ENCODE peak calls at places on chromosomes 1 and 21, in nine cellular contexts. One of them, this sample, is unnamed.

GRCh38 chr1:62437273-62437945 is 560 bp downstream of the USP1 start:
- DNase-seq in T-helper 2 cell: peak
- DNase-seq in left cardiac atrium: no peak
- DNase-seq in KBM-7: peak
- DNase-seq in EL: no peak
- DNase-seq in T-helper 9 cell: peak
- DNase-seq in AG08395: no peak
- DNase-seq in A172: no peak
- DNase-seq in NCI-H460: no peak
- DNase-seq in this sample: no peak

GRCh38 chr1:103267893-103268292 is 159.6 kb upstream of the COL11A1 start:
- DNase-seq in T-helper 2 cell: no peak
- DNase-seq in left cardiac atrium: no peak
- DNase-seq in KBM-7: no peak
- DNase-seq in EL: no peak
- DNase-seq in T-helper 9 cell: no peak
- DNase-seq in AG08395: no peak
- DNase-seq in A172: no peak
- DNase-seq in NCI-H460: no peak
- DNase-seq in this sample: no peak

GRCh38 chr1:234778215-234779159 is 168.5 kb upstream of the IRF2BP2 start:
- DNase-seq in T-helper 2 cell: no peak
- DNase-seq in left cardiac atrium: no peak
- DNase-seq in KBM-7: peak
- DNase-seq in EL: no peak
- DNase-seq in T-helper 9 cell: no peak
- DNase-seq in AG08395: peak
- DNase-seq in A172: no peak
- DNase-seq in NCI-H460: no peak
- DNase-seq in this sample: no peak

GRCh38 chr1:81811757-81812371 is 11.1 kb downstream of the ADGRL2 start:
- DNase-seq in T-helper 2 cell: no peak
- DNase-seq in left cardiac atrium: no peak
- DNase-seq in KBM-7: no peak
- DNase-seq in EL: no peak
- DNase-seq in T-helper 9 cell: no peak
- DNase-seq in AG08395: no peak
- DNase-seq in A172: no peak
- DNase-seq in NCI-H460: no peak
- DNase-seq in this sample: no peak

GRCh38 chr1:3594706-3595377 is 16.5 kb downstream of the MEGF6 start:
- DNase-seq in T-helper 2 cell: no peak
- DNase-seq in left cardiac atrium: no peak
- DNase-seq in KBM-7: no peak
- DNase-seq in EL: no peak
- DNase-seq in T-helper 9 cell: no peak
- DNase-seq in AG08395: no peak
- DNase-seq in A172: no peak
- DNase-seq in NCI-H460: no peak
- DNase-seq in this sample: no peak

GRCh38 chr1:118253310-118253903 is 68.4 kb upstream of the SPAG17 start:
- DNase-seq in T-helper 2 cell: no peak
- DNase-seq in left cardiac atrium: no peak
- DNase-seq in KBM-7: no peak
- DNase-seq in EL: no peak
- DNase-seq in T-helper 9 cell: no peak
- DNase-seq in AG08395: no peak
- DNase-seq in A172: no peak
- DNase-seq in NCI-H460: no peak
- DNase-seq in this sample: no peak

GRCh38 chr1:227547604-227548397 is 15.6 kb upstream of the ZNF678 start:
- DNase-seq in T-helper 2 cell: no peak
- DNase-seq in left cardiac atrium: no peak
- DNase-seq in KBM-7: no peak
- DNase-seq in EL: no peak
- DNase-seq in T-helper 9 cell: no peak
- DNase-seq in AG08395: no peak
- DNase-seq in A172: no peak
- DNase-seq in NCI-H460: no peak
- DNase-seq in this sample: no peak

GRCh38 chr1:157734328-157734727 is 33.8 kb upstream of the FCRL3 start:
- DNase-seq in T-helper 2 cell: no peak
- DNase-seq in left cardiac atrium: no peak
- DNase-seq in KBM-7: no peak
- DNase-seq in EL: no peak
- DNase-seq in T-helper 9 cell: no peak
- DNase-seq in AG08395: no peak
- DNase-seq in A172: no peak
- DNase-seq in NCI-H460: no peak
- DNase-seq in this sample: no peak

GRCh38 chr1:67824771-67825170 is 8.5 kb downstream of the GNG12 start:
- DNase-seq in T-helper 2 cell: no peak
- DNase-seq in left cardiac atrium: no peak
- DNase-seq in KBM-7: no peak
- DNase-seq in EL: no peak
- DNase-seq in T-helper 9 cell: no peak
- DNase-seq in AG08395: no peak
- DNase-seq in A172: no peak
- DNase-seq in NCI-H460: no peak
- DNase-seq in this sample: no peak

GRCh38 chr1:37035828-37036666 is 1.7 kb upstream of the GRIK3 start:
- DNase-seq in T-helper 2 cell: no peak
- DNase-seq in left cardiac atrium: no peak
- DNase-seq in KBM-7: peak
- DNase-seq in EL: no peak
- DNase-seq in T-helper 9 cell: no peak
- DNase-seq in AG08395: no peak
- DNase-seq in A172: no peak
- DNase-seq in NCI-H460: no peak
- DNase-seq in this sample: no peak

GRCh38 chr1:151158751-151159251 is 2.4 kb downstream of the TNFAIP8L2 start:
- DNase-seq in T-helper 2 cell: no peak
- DNase-seq in left cardiac atrium: no peak
- DNase-seq in KBM-7: peak
- DNase-seq in EL: no peak
- DNase-seq in T-helper 9 cell: no peak
- DNase-seq in AG08395: no peak
- DNase-seq in A172: no peak
- DNase-seq in NCI-H460: no peak
- DNase-seq in this sample: no peak

GRCh38 chr1:229070168-229070567 is 200.7 kb upstream of the RAB4A start:
- DNase-seq in T-helper 2 cell: no peak
- DNase-seq in left cardiac atrium: peak
- DNase-seq in KBM-7: no peak
- DNase-seq in EL: peak
- DNase-seq in T-helper 9 cell: no peak
- DNase-seq in AG08395: peak
- DNase-seq in A172: peak
- DNase-seq in NCI-H460: peak
- DNase-seq in this sample: peak

GRCh38 chr21:43362306-43362927 is 64.5 kb downstream of the SIK1 start:
- DNase-seq in T-helper 2 cell: peak
- DNase-seq in left cardiac atrium: peak
- DNase-seq in KBM-7: peak
- DNase-seq in EL: peak
- DNase-seq in T-helper 9 cell: peak
- DNase-seq in AG08395: peak
- DNase-seq in A172: no peak
- DNase-seq in NCI-H460: no peak
- DNase-seq in this sample: peak

GRCh38 chr1:178652506-178652905 is 72.5 kb upstream of the RALGPS2 start:
- DNase-seq in T-helper 2 cell: no peak
- DNase-seq in left cardiac atrium: no peak
- DNase-seq in KBM-7: no peak
- DNase-seq in EL: no peak
- DNase-seq in T-helper 9 cell: no peak
- DNase-seq in AG08395: no peak
- DNase-seq in A172: no peak
- DNase-seq in NCI-H460: no peak
- DNase-seq in this sample: no peak

GRCh38 chr1:36204347-36204909 is 19.8 kb upstream of the THRAP3 start:
- DNase-seq in T-helper 2 cell: no peak
- DNase-seq in left cardiac atrium: peak
- DNase-seq in KBM-7: no peak
- DNase-seq in EL: peak
- DNase-seq in T-helper 9 cell: no peak
- DNase-seq in AG08395: no peak
- DNase-seq in A172: no peak
- DNase-seq in NCI-H460: no peak
- DNase-seq in this sample: no peak

GRCh38 chr1:155166373-155167165 is 6.5 kb downstream of the KRTCAP2 start:
- DNase-seq in T-helper 2 cell: no peak
- DNase-seq in left cardiac atrium: peak
- DNase-seq in KBM-7: peak
- DNase-seq in EL: no peak
- DNase-seq in T-helper 9 cell: no peak
- DNase-seq in AG08395: no peak
- DNase-seq in A172: no peak
- DNase-seq in NCI-H460: no peak
- DNase-seq in this sample: peak

GRCh38 chr1:158147396-158148353 is 33.0 kb upstream of the CD1D start:
- DNase-seq in T-helper 2 cell: no peak
- DNase-seq in left cardiac atrium: no peak
- DNase-seq in KBM-7: no peak
- DNase-seq in EL: no peak
- DNase-seq in T-helper 9 cell: no peak
- DNase-seq in AG08395: no peak
- DNase-seq in A172: no peak
- DNase-seq in NCI-H460: no peak
- DNase-seq in this sample: no peak

GRCh38 chr1:162359523-162360236 is 17.0 kb downstream of the SPATA46 start:
- DNase-seq in T-helper 2 cell: no peak
- DNase-seq in left cardiac atrium: no peak
- DNase-seq in KBM-7: no peak
- DNase-seq in EL: no peak
- DNase-seq in T-helper 9 cell: no peak
- DNase-seq in AG08395: no peak
- DNase-seq in A172: no peak
- DNase-seq in NCI-H460: no peak
- DNase-seq in this sample: no peak